ENCODE peak calls at places on chromosomes 1 and 21, in five cellular contexts. One of them, this sample, is unnamed.

GRCh38 chr1:226986496-226987178 is 46.5 kb downstream of the COQ8A start:
- DNase-seq in HL-60: no peak
- DNase-seq in A549: no peak
- DNase-seq in K562: no peak
- DNase-seq in HepG2: no peak
- DNase-seq in this sample: no peak

GRCh38 chr1:89673251-89673650 is 40.3 kb downstream of the LRRC8C start:
- DNase-seq in HL-60: no peak
- DNase-seq in A549: peak
- DNase-seq in K562: no peak
- DNase-seq in HepG2: no peak
- DNase-seq in this sample: no peak

GRCh38 chr1:156214024-156214748 is 1.4 kb downstream of the PMF1 start:
- DNase-seq in HL-60: no peak
- DNase-seq in A549: peak
- DNase-seq in K562: peak
- DNase-seq in HepG2: peak
- DNase-seq in this sample: no peak

GRCh38 chr1:21022279-21023040 is 154.2 kb downstream of the EIF4G3 start:
- DNase-seq in HL-60: peak
- DNase-seq in A549: peak
- DNase-seq in K562: peak
- DNase-seq in HepG2: peak
- DNase-seq in this sample: no peak

GRCh38 chr1:101282314-101283087 is 45.7 kb downstream of the S1PR1 start:
- DNase-seq in HL-60: no peak
- DNase-seq in A549: no peak
- DNase-seq in K562: no peak
- DNase-seq in HepG2: no peak
- DNase-seq in this sample: no peak

GRCh38 chr21:34888569-34889286 is 160.4 kb downstream of the RUNX1 start:
- DNase-seq in HL-60: no peak
- DNase-seq in A549: peak
- DNase-seq in K562: peak
- DNase-seq in HepG2: peak
- DNase-seq in this sample: peak

GRCh38 chr1:115090547-115090946 is 1.2 kb upstream of the TSPAN2 start:
- DNase-seq in HL-60: no peak
- DNase-seq in A549: no peak
- DNase-seq in K562: no peak
- DNase-seq in HepG2: no peak
- DNase-seq in this sample: peak

GRCh38 chr1:64474639-64475038 is 4.7 kb downstream of the CACHD1 start:
- DNase-seq in HL-60: no peak
- DNase-seq in A549: no peak
- DNase-seq in K562: no peak
- DNase-seq in HepG2: no peak
- DNase-seq in this sample: no peak

GRCh38 chr1:245715291-245715701 is 560.5 kb downstream of the KIF26B start:
- DNase-seq in HL-60: no peak
- DNase-seq in A549: no peak
- DNase-seq in K562: no peak
- DNase-seq in HepG2: no peak
- DNase-seq in this sample: no peak

GRCh38 chr1:171611306-171611705 is 10.7 kb upstream of the MYOCOS start:
- DNase-seq in HL-60: no peak
- DNase-seq in A549: no peak
- DNase-seq in K562: no peak
- DNase-seq in HepG2: no peak
- DNase-seq in this sample: no peak

GRCh38 chr21:36396314-36396713 is 11.1 kb downstream of the CHAF1B start:
- DNase-seq in HL-60: no peak
- DNase-seq in A549: no peak
- DNase-seq in K562: no peak
- DNase-seq in HepG2: no peak
- DNase-seq in this sample: no peak

GRCh38 chr21:32611471-32611997 is 643 bp downstream of the CFAP298 start:
- DNase-seq in HL-60: no peak
- DNase-seq in A549: no peak
- DNase-seq in K562: peak
- DNase-seq in HepG2: no peak
- DNase-seq in this sample: peak

GRCh38 chr1:175192630-175193338 is at the start of gene KIAA0040:
- DNase-seq in HL-60: peak
- DNase-seq in A549: peak
- DNase-seq in K562: peak
- DNase-seq in HepG2: peak
- DNase-seq in this sample: peak

GRCh38 chr1:33133478-33134105 is 48.3 kb downstream of the TRIM62 start:
- DNase-seq in HL-60: no peak
- DNase-seq in A549: no peak
- DNase-seq in K562: no peak
- DNase-seq in HepG2: no peak
- DNase-seq in this sample: no peak

GRCh38 chr21:46350571-46350970 is 26.6 kb downstream of the PCNT start:
- DNase-seq in HL-60: no peak
- DNase-seq in A549: no peak
- DNase-seq in K562: no peak
- DNase-seq in HepG2: no peak
- DNase-seq in this sample: no peak

GRCh38 chr21:34942911-34943310 is 106.2 kb downstream of the RUNX1 start:
- DNase-seq in HL-60: no peak
- DNase-seq in A549: no peak
- DNase-seq in K562: no peak
- DNase-seq in HepG2: no peak
- DNase-seq in this sample: no peak

GRCh38 chr1:58597991-58598390 is 20.9 kb upstream of the TACSTD2 start:
- DNase-seq in HL-60: no peak
- DNase-seq in A549: no peak
- DNase-seq in K562: no peak
- DNase-seq in HepG2: no peak
- DNase-seq in this sample: no peak

GRCh38 chr1:23868848-23869450 is 859 bp upstream of the FUCA1 start:
- DNase-seq in HL-60: peak
- DNase-seq in A549: no peak
- DNase-seq in K562: peak
- DNase-seq in HepG2: no peak
- DNase-seq in this sample: peak

GRCh38 chr1:18819211-18819610 is 40.2 kb downstream of the TAS1R2 start:
- DNase-seq in HL-60: no peak
- DNase-seq in A549: no peak
- DNase-seq in K562: no peak
- DNase-seq in HepG2: no peak
- DNase-seq in this sample: no peak

GRCh38 chr21:26138615-26139257 is 31.8 kb downstream of the APP start:
- DNase-seq in HL-60: no peak
- DNase-seq in A549: peak
- DNase-seq in K562: no peak
- DNase-seq in HepG2: no peak
- DNase-seq in this sample: no peak

GRCh38 chr1:52631759-52632331 is 1.1 kb upstream of the SHISAL2A start:
- DNase-seq in HL-60: no peak
- DNase-seq in A549: no peak
- DNase-seq in K562: no peak
- DNase-seq in HepG2: no peak
- DNase-seq in this sample: no peak

GRCh38 chr1:19003371-19004290 is 47.2 kb upstream of the IFFO2 start:
- DNase-seq in HL-60: no peak
- DNase-seq in A549: no peak
- DNase-seq in K562: peak
- DNase-seq in HepG2: no peak
- DNase-seq in this sample: no peak

GRCh38 chr1:6848816-6849215 is 63.6 kb downstream of the CAMTA1 start:
- DNase-seq in HL-60: no peak
- DNase-seq in A549: no peak
- DNase-seq in K562: no peak
- DNase-seq in HepG2: no peak
- DNase-seq in this sample: no peak

GRCh38 chr1:205630241-205630640 is 1.6 kb downstream of the ELK4 start:
- DNase-seq in HL-60: no peak
- DNase-seq in A549: no peak
- DNase-seq in K562: no peak
- DNase-seq in HepG2: no peak
- DNase-seq in this sample: no peak

GRCh38 chr1:186165303-186165702 is 209.8 kb downstream of the TPR start:
- DNase-seq in HL-60: no peak
- DNase-seq in A549: no peak
- DNase-seq in K562: no peak
- DNase-seq in HepG2: no peak
- DNase-seq in this sample: no peak

GRCh38 chr21:34989337-34990151 is 59.6 kb downstream of the RUNX1 start:
- DNase-seq in HL-60: no peak
- DNase-seq in A549: no peak
- DNase-seq in K562: no peak
- DNase-seq in HepG2: no peak
- DNase-seq in this sample: no peak

DNA sequence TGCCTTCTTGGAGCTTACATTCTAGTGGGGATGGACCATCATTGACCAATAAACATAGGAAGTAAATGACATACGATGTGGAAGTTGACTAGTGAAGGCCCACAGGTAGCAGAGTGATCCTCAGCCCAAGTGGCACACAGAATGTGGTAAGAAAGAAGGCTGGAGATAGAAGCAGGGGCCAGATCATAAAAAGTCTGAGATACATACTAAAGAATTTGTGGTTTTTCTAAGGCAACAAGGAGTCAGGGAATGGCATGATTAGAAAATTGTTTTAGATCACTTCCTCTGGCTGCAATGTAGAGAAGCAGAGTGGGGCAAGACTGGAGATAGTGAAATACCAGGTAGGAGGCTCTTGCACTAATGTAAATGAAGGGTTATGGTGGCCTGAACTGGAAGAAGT is 154.0 kb downstream of the VPS13D start:
- DNase-seq in HL-60: no peak
- DNase-seq in A549: no peak
- DNase-seq in K562: no peak
- DNase-seq in HepG2: no peak
- DNase-seq in this sample: no peak
- TF ChIP-seq REST in HL-60: no peak
- TF ChIP-seq REST in A549: no peak
- TF ChIP-seq REST in K562: no peak
- TF ChIP-seq REST in HepG2: no peak
- TF ChIP-seq REST in this sample: no peak

GRCh38 chr1:181518152-181518551 is 34.8 kb downstream of the CACNA1E start:
- DNase-seq in HL-60: no peak
- DNase-seq in A549: no peak
- DNase-seq in K562: no peak
- DNase-seq in HepG2: no peak
- DNase-seq in this sample: no peak

GRCh38 chr1:181516706-181517105 is 33.4 kb downstream of the CACNA1E start:
- DNase-seq in HL-60: peak
- DNase-seq in A549: no peak
- DNase-seq in K562: no peak
- DNase-seq in HepG2: no peak
- DNase-seq in this sample: no peak

GRCh38 chr1:181514298-181515290 is 31.3 kb downstream of the CACNA1E start:
- DNase-seq in HL-60: peak
- DNase-seq in A549: no peak
- DNase-seq in K562: no peak
- DNase-seq in HepG2: no peak
- DNase-seq in this sample: no peak

GRCh38 chr1:181513786-181514297 is 30.5 kb downstream of the CACNA1E start:
- DNase-seq in HL-60: no peak
- DNase-seq in A549: no peak
- DNase-seq in K562: no peak
- DNase-seq in HepG2: no peak
- DNase-seq in this sample: no peak

DNA sequence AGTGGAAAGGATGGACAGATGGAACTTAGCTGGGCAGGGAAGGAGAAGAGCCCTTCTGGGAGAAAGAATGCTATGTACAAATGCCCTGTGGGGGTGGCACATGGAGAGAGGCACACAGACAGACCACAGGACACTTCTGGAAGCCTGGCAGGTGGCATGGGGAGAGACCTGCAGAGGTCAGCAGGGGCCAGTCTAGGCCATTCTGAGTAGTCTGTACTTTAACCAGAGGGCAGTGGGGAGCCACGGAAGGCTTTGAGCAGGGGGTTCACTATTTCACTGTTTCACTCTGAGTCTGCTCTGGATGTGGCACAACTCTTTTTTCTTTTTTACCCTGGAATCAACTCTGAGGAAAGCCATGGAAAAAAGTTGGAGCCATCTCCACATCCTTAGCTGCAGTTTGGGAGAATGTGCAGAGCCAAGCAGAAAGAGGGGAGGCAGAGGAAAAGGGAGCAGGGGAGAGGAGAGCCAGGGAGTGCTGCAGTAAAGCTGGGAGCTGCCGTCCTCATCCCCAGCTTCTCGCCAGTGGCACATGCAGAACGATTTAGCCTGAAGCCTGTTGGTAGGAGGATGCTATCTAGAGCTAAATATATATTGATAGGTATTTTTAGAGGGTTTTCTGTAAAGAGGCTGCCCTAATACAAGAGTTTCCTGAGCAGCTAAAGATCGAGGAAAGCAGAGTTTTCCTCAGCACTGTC is 34.0 kb downstream of the CACNA1E start:
- DNase-seq in HL-60: no peak
- DNase-seq in A549: no peak
- DNase-seq in K562: no peak
- DNase-seq in HepG2: no peak
- DNase-seq in this sample: no peak
- TF ChIP-seq REST in HL-60: no peak
- TF ChIP-seq REST in A549: no peak
- TF ChIP-seq REST in K562: no peak
- TF ChIP-seq REST in HepG2: no peak
- TF ChIP-seq REST in this sample: no peak

GRCh38 chr1:202576816-202577215 is 133.4 kb downstream of the SYT2 start:
- DNase-seq in HL-60: peak
- DNase-seq in A549: no peak
- DNase-seq in K562: no peak
- DNase-seq in HepG2: peak
- DNase-seq in this sample: no peak
- TF ChIP-seq REST in HL-60: no peak
- TF ChIP-seq REST in A549: no peak
- TF ChIP-seq REST in K562: no peak
- TF ChIP-seq REST in HepG2: no peak
- TF ChIP-seq REST in this sample: no peak

DNA sequence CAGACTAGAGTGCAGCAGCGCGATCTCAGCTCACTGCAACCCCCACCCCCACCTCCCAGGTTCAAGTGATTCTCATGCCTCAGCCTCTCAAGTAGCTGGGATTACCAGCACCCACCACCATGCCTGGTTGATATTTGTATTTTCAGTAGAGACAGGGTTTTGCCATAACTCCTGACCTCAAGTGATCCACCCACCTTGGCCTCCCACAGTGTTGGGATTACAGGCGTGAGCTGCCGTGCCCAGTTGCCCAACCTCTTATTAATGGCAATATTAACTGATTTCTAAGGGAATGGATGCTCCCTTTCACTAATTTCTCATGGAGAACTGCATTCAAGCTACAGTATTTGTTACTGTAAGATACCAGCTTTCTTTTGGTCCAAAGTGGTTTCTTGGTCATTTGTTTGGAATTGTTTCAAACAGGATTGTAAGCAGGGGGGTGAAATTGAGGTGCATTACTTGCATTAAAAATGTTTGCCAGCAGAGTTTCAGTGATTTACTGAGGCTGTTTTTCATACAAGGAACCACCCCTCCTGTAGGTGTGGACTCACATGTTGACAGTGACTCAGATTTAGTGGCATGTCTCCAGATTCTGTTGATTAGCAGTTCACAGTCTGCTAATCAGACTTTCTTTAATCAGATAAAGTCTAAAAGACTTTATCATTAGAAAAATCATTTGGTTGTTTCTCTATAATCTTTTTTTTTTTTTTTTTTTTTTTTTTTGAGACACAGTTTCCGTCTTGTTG is 3.9 kb upstream of the TGFBR3 start:
- DNase-seq in HL-60: no peak
- DNase-seq in A549: peak
- DNase-seq in K562: no peak
- DNase-seq in HepG2: peak
- DNase-seq in this sample: no peak
- TF ChIP-seq REST in HL-60: no peak
- TF ChIP-seq REST in A549: no peak
- TF ChIP-seq REST in K562: no peak
- TF ChIP-seq REST in HepG2: no peak
- TF ChIP-seq REST in this sample: no peak